ENCODE peak calls at places on chromosome 15, in four cellular contexts. K, V, M and W are unnamed samples.

GRCh38 chr15:65377105-65377975 is 462 bp downstream of the IGDCC3 start:
- DNase-seq in K (no peak), V (no peak), M (peak), W (no peak)

GRCh38 chr15:93089855-93090305 is 869 bp upstream of the RGMA start:
- DNase-seq in K (no peak), V (no peak), M (peak), W (no peak)

GRCh38 chr15:90106522-90107117 is 4.4 kb upstream of the IDH2 start:
- DNase-seq in K (no peak), V (no peak), M (peak), W (no peak)

GRCh38 chr15:74229686-74230085 is 6.4 kb upstream of the CCDC33 start:
- DNase-seq in K (no peak), V (no peak), M (no peak), W (no peak)

GRCh38 chr15:90478981-90479481 is 50.7 kb upstream of the CRTC3 start:
- DNase-seq in K (no peak), V (no peak), M (no peak), W (peak)

GRCh38 chr15:75924576-75924975 is 20.9 kb downstream of the FBXO22 start:
- DNase-seq in K (peak), V (no peak), M (no peak), W (no peak)

GRCh38 chr15:83111149-83111548 is 3.7 kb downstream of the TM6SF1 start:
- DNase-seq in K (no peak), V (no peak), M (no peak), W (no peak)

GRCh38 chr15:32730677-32731654 is 13.2 kb downstream of the GREM1 start:
- DNase-seq in K (peak), V (no peak), M (peak), W (no peak)

GRCh38 chr15:55289011-55289572 is 521 bp downstream of the RAB27A start:
- DNase-seq in K (peak), V (no peak), M (peak), W (peak)

GRCh38 chr15:20357139-20358065 is 184.2 kb downstream of the GOLGA6L6 start:
- DNase-seq in K (peak), V (no peak), M (no peak), W (no peak)

DNA sequence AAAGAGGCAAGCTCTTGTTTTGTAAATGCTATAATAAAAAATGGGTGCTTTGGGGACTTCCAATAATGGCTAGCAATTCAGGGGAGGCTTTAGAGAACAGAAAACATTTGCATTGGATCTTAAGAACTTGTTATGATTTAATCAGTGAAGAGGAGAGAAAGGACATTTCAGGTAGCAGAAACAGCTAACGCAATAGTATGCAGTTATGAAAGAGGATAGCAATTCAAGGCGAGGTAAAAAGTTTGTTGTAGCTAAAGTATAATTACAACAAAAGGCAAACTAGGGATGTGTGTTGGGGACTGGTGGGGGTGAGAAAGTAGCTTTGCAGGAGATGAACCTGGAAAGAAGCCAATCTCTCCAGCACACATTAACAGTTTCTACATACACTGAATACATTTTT is 558.7 kb upstream of the SEMA6D start:
- DNase-seq in K (no peak), V (no peak), M (no peak), W (no peak)
- H3K4me3 ChIP-seq in K (no peak), V (no peak), M (no peak), W (no peak)

DNA sequence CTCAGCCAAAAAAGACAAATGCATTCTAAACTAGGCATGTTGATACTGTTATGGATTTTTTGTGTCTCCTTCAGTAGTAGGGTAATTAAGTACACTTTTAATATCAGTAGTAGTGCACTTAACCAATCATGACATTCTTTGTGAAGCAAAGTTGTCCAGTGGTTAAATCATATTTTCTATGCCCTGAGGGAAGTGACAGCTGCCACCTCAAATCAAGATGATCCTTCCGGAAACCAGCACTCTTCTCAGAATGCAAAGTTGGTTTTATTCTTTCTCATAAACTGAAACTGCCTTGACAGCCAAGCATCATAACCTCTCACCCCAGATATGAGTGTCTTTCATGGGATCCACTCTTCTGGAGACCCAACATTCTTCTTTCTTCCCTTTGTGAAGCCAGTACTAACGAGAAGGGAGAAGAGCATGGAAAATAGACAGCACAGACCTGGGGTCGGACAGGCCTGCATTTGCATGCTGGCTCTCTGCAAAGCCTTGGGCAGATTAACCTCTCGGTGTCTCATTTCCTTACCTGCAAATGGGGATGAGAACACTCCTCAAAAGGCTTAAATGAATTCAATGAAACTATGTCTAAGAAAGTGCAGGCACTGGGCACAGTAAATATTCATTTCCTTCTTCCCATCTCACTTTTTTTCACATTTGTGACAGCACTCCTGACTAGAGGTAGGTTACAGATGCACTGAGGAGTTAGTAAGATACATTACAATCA is 13.2 kb downstream of the AAGAB start:
- DNase-seq in K (no peak), V (no peak), M (no peak), W (no peak)
- H3K4me3 ChIP-seq in K (no peak), V (no peak), M (no peak), W (no peak)

DNA sequence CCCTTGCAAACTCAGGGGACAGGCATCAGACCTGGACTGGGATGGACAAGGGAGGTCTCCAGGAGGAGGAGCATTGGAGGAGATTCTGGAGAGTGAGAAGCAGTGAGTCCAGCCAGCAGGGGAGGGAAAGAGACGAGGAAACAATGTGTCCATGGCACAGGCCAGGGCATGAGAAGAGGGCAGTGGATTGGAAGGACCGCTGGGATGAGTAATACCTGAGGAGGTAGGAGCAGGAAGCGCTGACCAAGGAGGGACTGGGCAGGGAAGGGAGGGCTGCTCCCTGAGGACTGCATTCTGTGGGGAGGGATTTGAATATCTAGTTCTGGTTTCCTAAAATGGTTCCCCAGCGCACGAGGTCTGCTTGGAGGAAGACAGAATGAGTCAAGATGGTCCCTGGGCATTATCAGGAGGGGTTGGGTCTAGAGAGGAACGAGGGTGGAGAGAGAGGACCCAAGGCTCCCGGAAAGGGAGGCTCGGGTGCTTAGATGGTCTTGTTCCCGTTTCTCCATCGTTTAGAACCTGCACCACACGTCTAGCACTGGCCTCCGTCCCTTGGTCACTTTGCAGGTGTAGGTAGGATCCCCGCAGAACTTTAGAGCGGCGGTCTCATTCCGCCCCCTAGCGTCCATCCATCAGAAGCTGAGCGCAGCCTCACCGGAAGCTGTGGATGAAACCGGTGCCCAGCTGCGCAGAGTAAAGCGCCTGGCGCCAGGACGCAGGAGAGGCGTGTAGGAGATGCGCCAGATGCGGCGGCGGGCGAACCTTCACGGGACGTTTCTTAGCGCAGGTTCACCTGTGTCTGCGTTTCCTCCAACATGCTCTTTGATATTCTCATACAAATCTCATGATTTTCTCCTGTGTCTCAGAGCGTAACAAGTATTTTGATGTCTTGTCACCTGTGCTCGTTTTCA is 190.7 kb upstream of the NDN start:
- DNase-seq in K (peak), V (no peak), M (peak), W (no peak)
- H3K4me3 ChIP-seq in K (no peak), V (no peak), M (peak), W (no peak)

GRCh38 chr15:67189326-67190051 is 65.0 kb downstream of the AAGAB start:
- DNase-seq in K (no peak), V (no peak), M (no peak), W (no peak)
- H3K4me3 ChIP-seq in K (no peak), V (no peak), M (no peak), W (no peak)

GRCh38 chr15:40238481-40238926 is 359 bp upstream of the PAK6 start:
- DNase-seq in K (no peak), V (no peak), M (no peak), W (no peak)

GRCh38 chr15:40241305-40242215 is 2.7 kb downstream of the PAK6 start:
- DNase-seq in K (no peak), V (no peak), M (no peak), W (no peak)

GRCh38 chr15:40240619-40241304 is 1.9 kb downstream of the PAK6 start:
- DNase-seq in K (no peak), V (no peak), M (no peak), W (no peak)

GRCh38 chr15:40239671-40240618 is 1.1 kb downstream of the PAK6 start:
- DNase-seq in K (no peak), V (no peak), M (no peak), W (no peak)

GRCh38 chr15:40238927-40239591 is at the start of gene PAK6:
- DNase-seq in K (peak), V (no peak), M (peak), W (no peak)
- H3K4me3 ChIP-seq in K (peak), V (peak), M (peak), W (no peak)

GRCh38 chr15:59549339-59549807 is 62.2 kb upstream of the GCNT3 start:
- DNase-seq in K (no peak), V (no peak), M (no peak), W (no peak)
- H3K4me3 ChIP-seq in K (no peak), V (no peak), M (no peak), W (no peak)

GRCh38 chr15:26867199-26868007 is 541 bp downstream of the GABRA5 start:
- DNase-seq in K (no peak), V (no peak), M (peak), W (no peak)
- H3K4me3 ChIP-seq in K (no peak), V (peak), M (peak), W (no peak)

GRCh38 chr15:101242160-101242998 is 9.5 kb downstream of the CHSY1 start:
- DNase-seq in K (no peak), V (no peak), M (no peak), W (peak)
- H3K4me3 ChIP-seq in K (peak), V (no peak), M (no peak), W (no peak)

GRCh38 chr15:60001642-60002527 is 2.2 kb upstream of the FOXB1 start:
- DNase-seq in K (no peak), V (no peak), M (no peak), W (no peak)
- H3K4me3 ChIP-seq in K (no peak), V (no peak), M (no peak), W (no peak)